ENCODE peak calls at places on chromosomes 4 and X, in seven cellular contexts. W, I, A, Q, P, M and F are unnamed samples.
A peak's percentile ranks its signal among the peaks of the same experiment; 100 is the strongest.

GRCh38 chr4:185792384-185793146 is 19.4 kb downstream of the SORBS2 start:
- DNase-seq in I (no peak), Q (no peak), A (no peak), M (no peak), P (no peak), W (no peak), F (no peak)

GRCh38 chrX:46913710-46914109 is 1.5 kb downstream of the JADE3 start:
- DNase-seq in W (peak; percentile 73), I (peak; percentile 3), P (no peak), Q (no peak), A (no peak), M (no peak), F (no peak)

GRCh38 chrX:103792916-103793540 is 16.4 kb downstream of the PLP1 start:
- DNase-seq in W (no peak), A (no peak), Q (no peak), M (no peak), P (no peak), I (no peak), F (no peak)

GRCh38 chr4:14627038-14627437 is 375.2 kb upstream of the CPEB2 start:
- DNase-seq in Q (no peak), P (no peak), A (no peak), M (no peak), W (no peak), I (no peak), F (no peak)

GRCh38 chr4:20512053-20512810 is 188.0 kb upstream of the PACRGL start:
- DNase-seq in W (no peak), I (no peak), P (no peak), Q (no peak), A (no peak), M (no peak), F (no peak)

GRCh38 chr4:126238010-126238409 is 923.3 kb downstream of the FAT4 start:
- DNase-seq in P (no peak), A (no peak), W (no peak), Q (no peak), M (no peak), I (no peak), F (no peak)

GRCh38 chrX:126063984-126064383 is 102.1 kb downstream of the DCAF12L2 start:
- DNase-seq in W (no peak), Q (no peak), P (no peak), M (no peak), I (no peak), A (no peak), F (no peak)

GRCh38 chr4:37385424-37385823 is 140.9 kb downstream of the NWD2 start:
- DNase-seq in Q (no peak), W (no peak), P (no peak), A (no peak), I (no peak), M (no peak), F (no peak)

GRCh38 chr4:139575072-139575471 is 19.1 kb upstream of the SETD7 start:
- DNase-seq in W (peak; percentile 23), M (no peak), A (no peak), I (no peak), Q (no peak), P (no peak), F (no peak)

GRCh38 chr4:155271557-155271956 is 63.1 kb downstream of the NPY2R start:
- DNase-seq in Q (no peak), A (no peak), P (no peak), W (no peak), M (no peak), I (peak; percentile 11), F (no peak)